ENCODE peak calls at places on chromosomes 1 and 21, in seven cellular contexts. One of them, this sample, is unnamed.

GRCh38 chr1:234989019-234989418 is 139.6 kb downstream of the TOMM20 start:
- DNase-seq in left ventricle myocardium superior: no peak
- DNase-seq in stromal cell of bone marrow: no peak
- DNase-seq in stimulated activated CD4-positive, alpha-beta T cell treated with anti-CD3 and anti-CD28 coated beads, Interleukin-4, amount 100 ng/mL, for 48 hours: peak; percentile 45
- DNase-seq in NCI-H2171: no peak
- DNase-seq in NB4: no peak
- DNase-seq in AG08395: no peak
- DNase-seq in this sample: no peak

GRCh38 chr1:54324031-54324654 is 82.1 kb downstream of the SSBP3 start:
- DNase-seq in left ventricle myocardium superior: peak; percentile 67
- DNase-seq in stromal cell of bone marrow: no peak
- DNase-seq in stimulated activated CD4-positive, alpha-beta T cell treated with anti-CD3 and anti-CD28 coated beads, Interleukin-4, amount 100 ng/mL, for 48 hours: no peak
- DNase-seq in NCI-H2171: no peak
- DNase-seq in NB4: no peak
- DNase-seq in AG08395: no peak
- DNase-seq in this sample: peak; percentile 14

GRCh38 chr1:148372731-148373130 is 110.4 kb downstream of the PPIAL4G start:
- DNase-seq in left ventricle myocardium superior: no peak
- DNase-seq in stromal cell of bone marrow: no peak
- DNase-seq in stimulated activated CD4-positive, alpha-beta T cell treated with anti-CD3 and anti-CD28 coated beads, Interleukin-4, amount 100 ng/mL, for 48 hours: peak; percentile 16
- DNase-seq in NCI-H2171: no peak
- DNase-seq in NB4: peak; percentile 7
- DNase-seq in AG08395: peak; percentile 24
- DNase-seq in this sample: no peak

GRCh38 chr1:17118706-17119075 is 560 bp downstream of the PADI2 start:
- DNase-seq in left ventricle myocardium superior: no peak
- DNase-seq in stromal cell of bone marrow: no peak
- DNase-seq in stimulated activated CD4-positive, alpha-beta T cell treated with anti-CD3 and anti-CD28 coated beads, Interleukin-4, amount 100 ng/mL, for 48 hours: no peak
- DNase-seq in NCI-H2171: no peak
- DNase-seq in NB4: peak; percentile 38
- DNase-seq in AG08395: no peak
- DNase-seq in this sample: no peak

GRCh38 chr21:42218836-42219605 is at the start of gene ABCG1:
- DNase-seq in left ventricle myocardium superior: peak; percentile 78
- DNase-seq in stromal cell of bone marrow: no peak
- DNase-seq in stimulated activated CD4-positive, alpha-beta T cell treated with anti-CD3 and anti-CD28 coated beads, Interleukin-4, amount 100 ng/mL, for 48 hours: no peak
- DNase-seq in NCI-H2171: no peak
- DNase-seq in NB4: no peak
- DNase-seq in AG08395: no peak
- DNase-seq in this sample: no peak

GRCh38 chr1:63916485-63917360 is 142.9 kb downstream of the ROR1 start:
- DNase-seq in left ventricle myocardium superior: no peak
- DNase-seq in stromal cell of bone marrow: no peak
- DNase-seq in stimulated activated CD4-positive, alpha-beta T cell treated with anti-CD3 and anti-CD28 coated beads, Interleukin-4, amount 100 ng/mL, for 48 hours: no peak
- DNase-seq in NCI-H2171: no peak
- DNase-seq in NB4: no peak
- DNase-seq in AG08395: no peak
- DNase-seq in this sample: no peak

GRCh38 chr1:189205863-189206262 is 1271.8 kb downstream of the BRINP3 start:
- DNase-seq in left ventricle myocardium superior: no peak
- DNase-seq in stromal cell of bone marrow: no peak
- DNase-seq in stimulated activated CD4-positive, alpha-beta T cell treated with anti-CD3 and anti-CD28 coated beads, Interleukin-4, amount 100 ng/mL, for 48 hours: no peak
- DNase-seq in NCI-H2171: no peak
- DNase-seq in NB4: no peak
- DNase-seq in AG08395: no peak
- DNase-seq in this sample: no peak

GRCh38 chr1:234222561-234223280 is 150.5 kb upstream of the COA6 start:
- DNase-seq in left ventricle myocardium superior: no peak
- DNase-seq in stromal cell of bone marrow: no peak
- DNase-seq in stimulated activated CD4-positive, alpha-beta T cell treated with anti-CD3 and anti-CD28 coated beads, Interleukin-4, amount 100 ng/mL, for 48 hours: no peak
- DNase-seq in NCI-H2171: no peak
- DNase-seq in NB4: no peak
- DNase-seq in AG08395: no peak
- DNase-seq in this sample: no peak

GRCh38 chr1:28927442-28928305 is 13.3 kb downstream of the EPB41 start:
- DNase-seq in left ventricle myocardium superior: no peak
- DNase-seq in stromal cell of bone marrow: peak; percentile 14
- DNase-seq in stimulated activated CD4-positive, alpha-beta T cell treated with anti-CD3 and anti-CD28 coated beads, Interleukin-4, amount 100 ng/mL, for 48 hours: no peak
- DNase-seq in NCI-H2171: peak; percentile 67
- DNase-seq in NB4: peak; percentile 70
- DNase-seq in AG08395: no peak
- DNase-seq in this sample: no peak

GRCh38 chr1:115284209-115284608 is 53.8 kb downstream of the NGF start:
- DNase-seq in left ventricle myocardium superior: no peak
- DNase-seq in stromal cell of bone marrow: no peak
- DNase-seq in stimulated activated CD4-positive, alpha-beta T cell treated with anti-CD3 and anti-CD28 coated beads, Interleukin-4, amount 100 ng/mL, for 48 hours: no peak
- DNase-seq in NCI-H2171: no peak
- DNase-seq in NB4: no peak
- DNase-seq in AG08395: no peak
- DNase-seq in this sample: no peak

GRCh38 chr1:19200281-19200604 is 9.8 kb downstream of the UBR4 start:
- DNase-seq in left ventricle myocardium superior: no peak
- DNase-seq in stromal cell of bone marrow: no peak
- DNase-seq in stimulated activated CD4-positive, alpha-beta T cell treated with anti-CD3 and anti-CD28 coated beads, Interleukin-4, amount 100 ng/mL, for 48 hours: no peak
- DNase-seq in NCI-H2171: no peak
- DNase-seq in NB4: no peak
- DNase-seq in AG08395: no peak
- DNase-seq in this sample: no peak

This sample was measured in NCI-H1694 treated with DMSO at 0.1 percent for 48 hours.